ENCODE peak calls at places on chromosomes 2 and 18, in four cellular contexts. Z, P, N and X are unnamed samples.

GRCh38 chr2:132609101-132609890 is 60.7 kb downstream of the LYPD1 start:
- DNase-seq in Z (no peak), P (no peak), N (no peak), X (no peak)

GRCh38 chr2:240238786-240239185 is 98.3 kb upstream of the OTOS start:
- DNase-seq in Z (no peak), P (no peak), N (no peak), X (no peak)

GRCh38 chr18:49621301-49621700 is 59.4 kb downstream of the LIPG start:
- DNase-seq in Z (no peak), P (no peak), N (no peak), X (no peak)

GRCh38 chr2:27681844-27682243 is 18.2 kb downstream of the SLC4A1AP start:
- DNase-seq in Z (no peak), P (no peak), N (no peak), X (no peak)

GRCh38 chr2:240141736-240142135 is 1.3 kb upstream of the OTOS start:
- DNase-seq in Z (no peak), P (no peak), N (no peak), X (no peak)

GRCh38 chr2:72097276-72097675 is 50.4 kb downstream of the CYP26B1 start:
- DNase-seq in Z (no peak), P (no peak), N (no peak), X (no peak)

GRCh38 chr2:181892795-181893435 is 1.4 kb downstream of the ITPRID2 start:
- DNase-seq in Z (no peak), P (no peak), N (no peak), X (no peak)

GRCh38 chr2:164504253-164504652 is 117.0 kb downstream of the GRB14 start:
- DNase-seq in Z (no peak), P (no peak), N (no peak), X (no peak)

GRCh38 chr18:6960656-6961055 is 156.9 kb downstream of the LAMA1 start:
- DNase-seq in Z (no peak), P (no peak), N (no peak), X (no peak)

GRCh38 chr2:118582058-118582457 is 265.4 kb downstream of the EN1 start:
- DNase-seq in Z (no peak), P (no peak), N (no peak), X (no peak)

GRCh38 chr2:68453761-68454360 is 13.2 kb downstream of the FBXO48 start:
- DNase-seq in Z (no peak), P (no peak), N (no peak), X (no peak)

GRCh38 chr2:74199871-74200305 is 1.5 kb downstream of the MTHFD2 start:
- DNase-seq in Z (no peak), P (no peak), N (no peak), X (no peak)

GRCh38 chr18:12777543-12777942 is 74.7 kb downstream of the PSMG2 start:
- DNase-seq in Z (no peak), P (no peak), N (no peak), X (no peak)

GRCh38 chr2:8860239-8860638 is 22.8 kb upstream of the KIDINS220 start:
- DNase-seq in Z (no peak), P (no peak), N (no peak), X (no peak)

GRCh38 chr2:13650586-13651180 is 933.9 kb downstream of the TRIB2 start:
- DNase-seq in Z (no peak), P (no peak), N (no peak), X (no peak)

GRCh38 chr18:56285387-56286055 is 352.9 kb downstream of the TXNL1 start:
- DNase-seq in Z (no peak), P (no peak), N (no peak), X (no peak)

GRCh38 chr18:74567805-74568204 is 29.9 kb upstream of the ZNF407 start:
- DNase-seq in Z (no peak), P (no peak), N (no peak), X (no peak)

GRCh38 chr2:128091691-128092050 is 671 bp downstream of the UGGT1 start:
- DNase-seq in Z (no peak), P (no peak), N (peak), X (no peak)

GRCh38 chr2:121075006-121075545 is 209.9 kb downstream of the TFCP2L1 start:
- DNase-seq in Z (peak), P (peak), N (no peak), X (no peak)

GRCh38 chr2:71558300-71559051 is 105.1 kb downstream of the DYSF start:
- DNase-seq in Z (no peak), P (no peak), N (no peak), X (no peak)

GRCh38 chr2:150787353-150788098 is 300.1 kb upstream of the RND3 start:
- DNase-seq in Z (no peak), P (no peak), N (no peak), X (no peak)

GRCh38 chr2:132547089-132547687 is 122.8 kb downstream of the LYPD1 start:
- DNase-seq in Z (peak), P (peak), N (peak), X (no peak)

GRCh38 chr2:128503358-128504241 is 184.9 kb upstream of the HS6ST1 start:
- DNase-seq in Z (no peak), P (no peak), N (no peak), X (no peak)

GRCh38 chr2:62410015-62410453 is 96.0 kb downstream of the TMEM17 start:
- DNase-seq in Z (no peak), P (no peak), N (no peak), X (no peak)

GRCh38 chr18:74425161-74425560 is 31.9 kb downstream of the DIPK1C start:
- DNase-seq in Z (no peak), P (no peak), N (no peak), X (no peak)

GRCh38 chr2:173146590-173146989 is 70.9 kb downstream of the MAP3K20 start:
- DNase-seq in Z (no peak), P (no peak), N (no peak), X (no peak)

GRCh38 chr2:24558781-24559540 is 67.9 kb downstream of the NCOA1 start:
- DNase-seq in Z (no peak), P (no peak), N (no peak), X (no peak)

GRCh38 chr2:142502402-142502801 is 371.6 kb upstream of the LRP1B start:
- DNase-seq in Z (no peak), P (no peak), N (no peak), X (no peak)

GRCh38 chr2:219022041-219022440 is 19.3 kb downstream of the CFAP65 start:
- DNase-seq in Z (no peak), P (no peak), N (no peak), X (no peak)

GRCh38 chr2:177352441-177353070 is 40.0 kb upstream of the AGPS start:
- DNase-seq in Z (no peak), P (no peak), N (no peak), X (no peak)

GRCh38 chr18:54769526-54770464 is 58.5 kb upstream of the RAB27B start:
- DNase-seq in Z (no peak), P (no peak), N (no peak), X (no peak)

GRCh38 chr2:28338046-28338753 is 54.5 kb upstream of the FOSL2 start:
- DNase-seq in Z (peak), P (peak), N (no peak), X (no peak)

GRCh38 chr2:139217641-139218040 is 437.5 kb upstream of the NXPH2 start:
- DNase-seq in Z (no peak), P (no peak), N (no peak), X (no peak)

GRCh38 chr2:134246154-134246874 is 7.6 kb upstream of the MGAT5 start:
- DNase-seq in Z (no peak), P (no peak), N (no peak), X (no peak)

DNA sequence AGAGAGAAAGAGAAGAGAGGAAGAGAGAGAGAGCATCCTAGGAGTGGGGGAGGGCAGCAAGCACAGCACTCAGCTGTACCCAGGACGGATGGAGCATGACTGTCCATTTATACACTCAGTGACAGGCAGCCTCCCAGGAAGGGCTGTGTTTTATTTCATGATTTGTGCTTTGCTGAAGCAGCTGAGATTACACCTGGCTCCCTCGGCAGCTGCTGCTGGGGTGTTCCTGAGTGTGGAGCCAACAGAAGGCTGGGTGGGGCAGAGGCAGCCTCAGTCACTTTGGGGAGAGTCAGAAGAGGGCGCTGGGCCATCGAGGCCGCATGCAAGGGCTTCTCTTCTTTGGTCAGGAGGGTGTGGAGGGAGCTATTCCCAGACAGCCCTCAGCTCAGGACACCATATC is 47.7 kb upstream of the TEX51 start:
- DNase-seq in Z (no peak), P (no peak), N (no peak), X (no peak)
- H3K4me3 ChIP-seq in Z (no peak), P (no peak), N (no peak), X (no peak)

GRCh38 chr2:237614151-237614720 is 13.2 kb upstream of the LRRFIP1 start:
- DNase-seq in Z (no peak), P (no peak), N (no peak), X (no peak)
- H3K27ac ChIP-seq in Z (no peak), P (no peak), N (no peak), X (no peak)

DNA sequence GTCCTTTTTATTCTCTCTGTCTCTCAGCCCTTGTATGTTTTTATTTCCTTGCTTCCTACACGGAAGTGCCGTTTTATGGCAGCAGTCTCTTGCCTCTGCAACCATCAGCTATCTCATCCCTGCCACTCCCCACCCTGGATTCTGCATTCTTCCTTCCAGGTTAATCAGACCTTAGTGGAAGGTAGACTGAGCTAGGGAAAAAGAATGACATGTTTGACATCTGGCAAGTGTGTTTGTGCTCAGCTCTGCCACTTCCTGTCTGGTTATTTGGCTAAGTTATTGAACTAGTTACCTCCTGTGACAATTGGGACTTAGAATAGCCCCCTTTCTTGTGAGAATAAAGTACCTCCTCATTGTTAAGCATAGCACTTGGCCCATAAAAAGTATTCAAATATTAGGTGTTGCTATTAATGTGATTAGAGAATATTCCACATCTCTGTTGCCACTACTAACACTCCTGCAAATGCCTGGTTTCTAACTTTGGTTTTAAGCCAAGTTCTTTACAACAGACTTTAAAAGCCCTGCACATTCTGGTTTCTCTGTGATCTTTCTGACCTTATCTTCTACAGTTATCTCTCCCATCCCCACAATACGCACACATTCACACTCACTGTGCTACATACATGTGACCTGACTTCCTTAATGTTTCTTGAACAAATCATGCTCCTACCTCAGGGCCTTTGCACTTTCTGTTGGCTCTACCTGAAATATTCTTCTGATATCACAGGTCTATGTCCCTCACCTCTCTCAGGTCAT is 10.8 kb upstream of the MAPRE2 start:
- DNase-seq in Z (no peak), P (no peak), N (peak), X (no peak)
- H3K4me3 ChIP-seq in Z (no peak), P (peak), N (peak), X (peak)

GRCh38 chr2:234423884-234424283 is 73.0 kb downstream of the ARL4C start:
- DNase-seq in Z (no peak), P (no peak), N (no peak), X (no peak)

GRCh38 chr2:234429265-234429664 is 67.6 kb downstream of the ARL4C start:
- DNase-seq in Z (no peak), P (no peak), N (no peak), X (no peak)

GRCh38 chr2:234427081-234428058 is 69.5 kb downstream of the ARL4C start:
- DNase-seq in Z (peak), P (no peak), N (peak), X (no peak)

GRCh38 chr2:234425923-234426603 is 70.8 kb downstream of the ARL4C start:
- DNase-seq in Z (no peak), P (no peak), N (peak), X (no peak)

DNA sequence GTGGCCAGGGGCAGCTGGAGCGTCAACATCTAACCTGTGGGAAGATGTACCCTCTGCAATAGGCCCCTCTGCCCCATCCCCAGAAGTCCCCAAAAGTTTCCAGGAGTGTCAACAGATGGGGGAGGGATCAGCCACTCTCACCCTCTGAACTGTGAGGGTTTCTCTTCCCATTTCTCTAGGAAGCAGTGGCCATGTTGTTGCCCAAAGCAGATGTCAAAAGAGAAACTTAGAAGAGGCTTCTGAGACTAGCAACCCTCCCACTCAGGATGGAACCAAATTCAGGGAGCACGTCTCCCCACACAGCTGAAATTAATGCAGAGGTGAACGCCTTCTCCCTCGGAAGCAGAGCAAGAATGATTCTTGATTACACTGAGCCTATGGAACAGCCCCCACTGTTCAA is 70.3 kb downstream of the ARL4C start:
- DNase-seq in Z (no peak), P (no peak), N (peak), X (no peak)
- H3K27ac ChIP-seq in Z (no peak), P (no peak), N (peak), X (peak)

GRCh38 chr2:17879913-17880274 is 1.4 kb downstream of the KCNS3 start:
- DNase-seq in Z (no peak), P (no peak), N (no peak), X (no peak)

GRCh38 chr2:17876590-17876989 is 1.9 kb upstream of the KCNS3 start:
- DNase-seq in Z (no peak), P (no peak), N (no peak), X (no peak)

GRCh38 chr2:17879137-17879912 is 858 bp downstream of the KCNS3 start:
- DNase-seq in Z (no peak), P (no peak), N (no peak), X (no peak)

GRCh38 chr2:17877811-17878221 is 651 bp upstream of the KCNS3 start:
- DNase-seq in Z (no peak), P (no peak), N (no peak), X (no peak)

DNA sequence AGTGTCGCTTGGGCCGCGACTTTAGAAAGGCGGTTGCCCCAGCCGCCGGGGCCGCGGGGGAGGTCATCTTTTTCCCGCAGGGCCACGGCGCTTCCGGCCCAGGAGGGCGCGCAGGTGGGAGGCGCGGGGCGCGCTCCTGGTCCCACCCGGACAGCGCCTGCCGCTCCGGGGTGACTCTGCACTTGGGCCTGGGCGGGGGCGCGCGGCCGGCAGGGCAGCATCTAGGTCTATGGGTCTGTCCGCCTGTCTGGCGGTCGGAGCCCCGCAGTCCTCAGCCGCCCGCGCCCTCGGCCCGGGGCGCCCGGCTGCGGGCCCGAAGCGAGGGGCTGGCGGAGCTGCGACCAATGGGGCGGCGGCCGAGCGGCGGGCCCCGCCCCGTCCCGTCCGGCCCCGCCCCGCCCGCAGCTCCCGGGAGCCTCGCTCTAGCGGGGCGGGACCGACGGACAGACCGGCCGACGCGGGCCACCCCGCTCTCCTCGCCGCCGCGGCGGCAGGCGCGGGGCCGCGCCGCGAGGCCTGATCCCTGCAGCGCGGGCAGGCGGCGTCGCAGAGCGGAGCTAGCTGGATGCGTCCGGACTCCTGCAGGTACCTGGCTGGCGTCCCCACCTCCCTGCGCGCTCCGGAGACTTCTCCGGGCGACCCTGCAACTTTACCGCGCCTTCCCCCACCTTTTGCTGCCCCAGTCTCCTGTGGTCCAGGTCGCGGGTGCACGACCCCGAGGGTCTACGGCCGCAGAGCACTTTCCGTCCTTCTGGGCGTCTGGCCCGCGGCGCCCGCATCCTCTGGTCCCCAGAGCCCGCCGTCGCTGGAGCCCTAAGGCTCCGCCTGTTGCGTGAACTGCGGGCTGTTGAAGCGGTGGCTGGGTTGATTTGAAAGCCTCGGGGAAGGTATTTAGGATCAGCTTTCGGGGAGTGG is at the start of gene KCNS3:
- DNase-seq in Z (no peak), P (no peak), N (no peak), X (no peak)
- H3K4me3 ChIP-seq in Z (peak), P (peak), N (no peak), X (peak)